ENCODE peak calls at places on chromosome 13, in nine cellular contexts. P is HepG2, R is H1, U is A549, O is WTC11, I is K562, Z is HCT116, V is SK-N-SH, L is GM12878. S is an unnamed sample.

GRCh38 chr13:25762288-25762687 is 289.5 kb downstream of the SHISA2 start:
- DNase-seq in P (no peak), R (no peak), U (no peak), O (no peak), I (no peak), Z (no peak), V (no peak), L (no peak), S (no peak)

GRCh38 chr13:46006688-46007452 is 45.7 kb downstream of the ZC3H13 start:
- DNase-seq in P (no peak), R (no peak), U (no peak), O (no peak), I (no peak), Z (no peak), V (no peak), L (no peak), S (no peak)

GRCh38 chr13:51811046-51811445 is 7.1 kb upstream of the DHRS12 start:
- DNase-seq in P (no peak), R (no peak), U (no peak), O (no peak), I (no peak), Z (no peak), V (no peak), L (no peak), S (no peak)

GRCh38 chr13:74129500-74130144 is 4.6 kb downstream of the KLF12 start:
- DNase-seq in P (no peak), R (no peak), U (no peak), O (no peak), I (peak; percentile 5), Z (no peak), V (no peak), L (no peak), S (no peak)

GRCh38 chr13:95020298-95020987 is 280.8 kb downstream of the ABCC4 start:
- DNase-seq in P (no peak), R (no peak), U (no peak), O (no peak), I (no peak), Z (no peak), V (no peak), L (no peak), S (no peak)

GRCh38 chr13:59337070-59337469 is 826.7 kb downstream of the DIAPH3 start:
- DNase-seq in P (no peak), R (no peak), U (no peak), O (no peak), I (no peak), Z (no peak), V (no peak), L (no peak), S (peak; percentile 43)

GRCh38 chr13:71030789-71031188 is 836.2 kb downstream of the DACH1 start:
- DNase-seq in P (peak; percentile 77), R (no peak), U (no peak), O (no peak), I (no peak), Z (no peak), V (no peak), L (no peak), S (no peak)

GRCh38 chr13:110648155-110648819 is 32.9 kb downstream of the NAXD start:
- DNase-seq in P (no peak), R (peak; percentile 39), U (no peak), O (no peak), I (no peak), Z (no peak), V (peak; percentile 34), L (no peak), S (no peak)

GRCh38 chr13:40352385-40352778 is 314.1 kb downstream of the FOXO1 start:
- DNase-seq in P (no peak), R (no peak), U (no peak), O (no peak), I (no peak), Z (no peak), V (no peak), L (no peak), S (no peak)

GRCh38 chr13:101474419-101474957 is 22.0 kb downstream of the ITGBL1 start:
- DNase-seq in P (no peak), R (peak; percentile 61), U (no peak), O (peak; percentile 73), I (no peak), Z (no peak), V (no peak), L (no peak), S (peak; percentile 4)

GRCh38 chr13:91907398-91907797 is 509.0 kb downstream of the GPC5 start:
- DNase-seq in P (no peak), R (no peak), U (no peak), O (no peak), I (no peak), Z (no peak), V (no peak), L (no peak), S (no peak)

GRCh38 chr13:24605923-24606372 is 74.3 kb upstream of the ATP12A start:
- DNase-seq in P (peak; percentile 47), R (peak; percentile 63), U (no peak), O (no peak), I (no peak), Z (peak; percentile 6), V (no peak), L (no peak), S (peak; percentile 49)

GRCh38 chr13:59269476-59269875 is 894.3 kb downstream of the DIAPH3 start:
- DNase-seq in P (no peak), R (no peak), U (no peak), O (no peak), I (no peak), Z (no peak), V (no peak), L (no peak), S (no peak)

GRCh38 chr13:112027250-112027649 is 39.7 kb upstream of the SOX1 start:
- DNase-seq in P (no peak), R (no peak), U (no peak), O (no peak), I (no peak), Z (no peak), V (no peak), L (no peak), S (no peak)

GRCh38 chr13:73835138-73835721 is 299.0 kb downstream of the KLF12 start:
- DNase-seq in P (peak; percentile 39), R (no peak), U (peak; percentile 28), O (no peak), I (peak; percentile 26), Z (peak; percentile 22), V (peak; percentile 33), L (peak; percentile 30), S (peak; percentile 40)

GRCh38 chr13:89880201-89880600 is 1467.3 kb upstream of the MIR17HG start:
- DNase-seq in P (no peak), R (no peak), U (no peak), O (no peak), I (no peak), Z (no peak), V (no peak), L (no peak), S (no peak)

GRCh38 chr13:94195715-94196114 is 283.8 kb downstream of the DCT start:
- DNase-seq in P (no peak), R (no peak), U (no peak), O (no peak), I (no peak), Z (no peak), V (no peak), L (no peak), S (no peak)

GRCh38 chr13:98834254-98834960 is 81.9 kb upstream of the SLC15A1 start:
- DNase-seq in P (no peak), R (no peak), U (no peak), O (peak; percentile 40), I (no peak), Z (no peak), V (no peak), L (no peak), S (no peak)

GRCh38 chr13:41271456-41272285 is 8.3 kb upstream of the MTRF1 start:
- DNase-seq in P (no peak), R (no peak), U (no peak), O (no peak), I (no peak), Z (no peak), V (no peak), L (peak; percentile 16), S (no peak)

GRCh38 chr13:33186851-33187250 is 98.7 kb downstream of the STARD13 start:
- DNase-seq in P (no peak), R (no peak), U (no peak), O (no peak), I (no peak), Z (no peak), V (no peak), L (no peak), S (peak; percentile 35)

GRCh38 chr13:111006508-111007031 is 91.7 kb upstream of the ANKRD10 start:
- DNase-seq in P (no peak), R (no peak), U (no peak), O (no peak), I (peak; percentile 17), Z (no peak), V (no peak), L (no peak), S (no peak)

DNA sequence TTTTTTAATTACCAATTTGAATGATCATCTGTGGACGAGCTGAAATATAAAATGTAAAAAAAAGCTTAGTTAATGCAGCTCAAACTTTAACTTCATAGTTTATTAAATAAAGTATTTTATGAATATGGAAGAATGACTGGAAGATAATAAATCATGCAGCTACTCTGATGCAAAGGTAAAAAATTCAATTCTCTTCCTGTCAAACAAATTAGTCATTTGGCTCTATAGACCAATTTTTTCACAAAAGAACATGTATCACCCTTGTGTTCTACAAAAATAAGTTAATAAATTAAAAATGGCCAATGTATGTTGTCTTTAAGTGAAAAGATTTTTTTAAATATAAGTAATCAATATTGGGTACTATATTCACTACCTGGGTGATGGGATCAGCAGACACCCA is 26.2 kb downstream of the EXOSC8 start:
- DNase-seq in P (no peak), R (no peak), U (no peak), O (no peak), I (no peak), Z (no peak), V (no peak), L (no peak), S (no peak)
- TF ChIP-seq MAX in P (no peak), R (no peak), U (no peak), O (no peak), I (no peak), Z (no peak), V (no peak), L (no peak), S (no peak)

GRCh38 chr13:114012141-114012540 is 38.3 kb upstream of the C13orf46 start:
- DNase-seq in P (no peak), R (no peak), U (no peak), O (no peak), I (no peak), Z (no peak), V (no peak), L (no peak), S (no peak)
- TF ChIP-seq MAX in P (no peak), R (no peak), U (no peak), O (no peak), I (no peak), Z (no peak), V (no peak), L (no peak), S (no peak)

GRCh38 chr13:27170521-27171243 is 929 bp downstream of the USP12 start:
- DNase-seq in P (peak; percentile 33), R (peak; percentile 83), U (peak; percentile 15), O (peak; percentile 75), I (peak; percentile 45), Z (peak; percentile 8), V (no peak), L (no peak), S (peak; percentile 69)
- TF ChIP-seq MAX in P (peak; percentile 26), R (peak; percentile 6), U (peak; percentile 25), O (no peak), I (no peak), Z (no peak), V (no peak), L (no peak), S (peak; percentile 71)

GRCh38 chr13:44870456-44870929 is 118.8 kb downstream of the NUFIP1 start:
- DNase-seq in P (no peak), R (no peak), U (no peak), O (no peak), I (no peak), Z (no peak), V (no peak), L (no peak), S (no peak)
- TF ChIP-seq MAX in P (no peak), R (no peak), U (no peak), O (no peak), I (no peak), Z (no peak), V (no peak), L (no peak), S (no peak)